ENCODE peak calls at places on chromosomes 5 and 9, in seven cellular contexts. W is AG09319, O is Peyer's patch, K is fibroblast of lung, C is astrocyte of the spinal cord, M is AG09309, B is cardiac muscle cell. S is an unnamed sample.

GRCh38 chr5:115854139-115854538 is 12.4 kb downstream of the AP3S1 start:
- DNase-seq in O (no peak), M (no peak), W (no peak), C (no peak), K (no peak), B (no peak), S (no peak)

GRCh38 chr5:142697846-142698245 is 12.0 kb upstream of the FGF1 start:
- DNase-seq in B (peak), C (peak), M (no peak), W (no peak), O (no peak), K (peak), S (no peak)

GRCh38 chr5:38367966-38368365 is 109.6 kb downstream of the EGFLAM start:
- DNase-seq in O (no peak), M (no peak), W (no peak), C (no peak), K (no peak), B (no peak), S (no peak)

GRCh38 chr5:56685503-56686217 is 129.7 kb upstream of the MAP3K1 start:
- DNase-seq in O (no peak), M (no peak), K (no peak), B (no peak), W (no peak), C (no peak), S (no peak)

GRCh38 chr5:31867219-31867618 is 228.3 kb downstream of the PDZD2 start:
- DNase-seq in M (no peak), W (no peak), B (no peak), C (no peak), O (no peak), K (no peak), S (no peak)

GRCh38 chr5:163134061-163134460 is 303.3 kb upstream of the CCNG1 start:
- DNase-seq in K (no peak), C (no peak), O (no peak), W (no peak), M (no peak), B (no peak), S (no peak)

GRCh38 chr9:15389636-15390035 is 33.0 kb upstream of the SNAPC3 start:
- DNase-seq in K (no peak), O (no peak), B (no peak), W (no peak), C (no peak), M (no peak), S (no peak)

GRCh38 chr5:135229679-135230132 is 169.3 kb downstream of the MACROH2A1 start:
- DNase-seq in B (no peak), C (no peak), O (peak), M (no peak), K (no peak), W (no peak), S (no peak)

GRCh38 chr9:115969096-115969495 is 184.5 kb upstream of the PAPPA start:
- DNase-seq in M (no peak), O (no peak), B (no peak), C (no peak), W (no peak), K (no peak), S (no peak)

GRCh38 chr5:14738050-14738449 is 73.5 kb downstream of the OTULIN start:
- DNase-seq in C (no peak), B (no peak), O (no peak), K (no peak), W (no peak), M (no peak), S (no peak)

GRCh38 chr9:91395106-91395552 is 28.5 kb downstream of the NFIL3 start:
- DNase-seq in B (no peak), M (no peak), W (no peak), K (peak), C (no peak), O (no peak), S (no peak)

GRCh38 chr9:34493972-34494535 is 28.7 kb downstream of the ENHO start:
- DNase-seq in O (no peak), K (peak), B (peak), C (peak), W (no peak), M (no peak), S (no peak)

GRCh38 chr5:173944512-173944911 is 44.5 kb upstream of the C5orf47 start:
- DNase-seq in O (no peak), C (no peak), K (no peak), W (no peak), M (no peak), B (no peak), S (no peak)

GRCh38 chr9:108838017-108838416 is 17.8 kb downstream of the ACTL7B start:
- DNase-seq in M (no peak), K (peak), O (no peak), B (no peak), W (no peak), C (no peak), S (no peak)

GRCh38 chr9:112162644-112163413 is 12.3 kb downstream of the SUSD1 start:
- DNase-seq in C (no peak), O (no peak), B (no peak), M (no peak), W (no peak), K (no peak), S (no peak)

GRCh38 chr9:127279717-127280285 is 15.2 kb downstream of the GARNL3 start:
- DNase-seq in W (no peak), K (no peak), C (no peak), B (no peak), M (no peak), O (no peak), S (no peak)

GRCh38 chr9:128113526-128114325 is 13.8 kb downstream of the PTGES2 start:
- DNase-seq in B (no peak), K (no peak), W (no peak), M (no peak), O (peak), C (no peak), S (peak)

GRCh38 chr5:217860-218456 is at the start of the genes CCDC127 and SDHA:
- DNase-seq in W (peak), O (peak), K (peak), M (peak), B (peak), C (peak), S (peak)

GRCh38 chr5:128053291-128053954 is 30.1 kb upstream of the SLC12A2 start:
- DNase-seq in C (peak), W (no peak), M (peak), K (peak), O (no peak), B (no peak), S (no peak)

GRCh38 chr5:148949871-148950863 is 112.7 kb downstream of the SH3TC2 start:
- DNase-seq in O (no peak), M (no peak), K (no peak), C (peak), B (no peak), W (no peak), S (no peak)

GRCh38 chr9:124590886-124591641 is 83.9 kb upstream of the NR5A1 start:
- DNase-seq in M (no peak), K (no peak), O (no peak), C (no peak), W (no peak), B (no peak), S (no peak)

GRCh38 chr5:78300464-78301045 is 6.1 kb upstream of the AP3B1 start:
- DNase-seq in W (no peak), B (no peak), M (peak), C (peak), O (no peak), K (peak), S (no peak)

GRCh38 chr5:74107899-74108298 is 481.9 kb downstream of the ARHGEF28 start:
- DNase-seq in W (no peak), C (no peak), M (no peak), O (no peak), B (no peak), K (no peak), S (no peak)

GRCh38 chr5:79966479-79966878 is 24.6 kb downstream of the MTX3 start:
- DNase-seq in O (no peak), K (no peak), B (no peak), C (no peak), M (no peak), W (no peak), S (no peak)

GRCh38 chr5:81359108-81359507 is 34.8 kb downstream of the ACOT12 start:
- DNase-seq in M (no peak), B (no peak), W (no peak), C (no peak), K (no peak), O (no peak), S (no peak)

GRCh38 chr5:150703767-150704166 is 2.9 kb upstream of the RBM22 start:
- DNase-seq in M (no peak), O (no peak), B (no peak), W (no peak), K (peak), C (no peak), S (no peak)

GRCh38 chr9:90175865-90176264 is 466.8 kb downstream of the DIRAS2 start:
- DNase-seq in O (no peak), K (no peak), M (no peak), B (no peak), C (no peak), W (no peak), S (no peak)

GRCh38 chr9:71909887-71910601 is 949 bp downstream of the ABHD17B start:
- DNase-seq in B (peak), O (peak), K (peak), C (peak), W (no peak), M (no peak), S (no peak)

GRCh38 chr5:163705983-163706771 is 200.8 kb downstream of the MAT2B start:
- DNase-seq in K (peak), B (peak), O (no peak), W (no peak), C (peak), M (peak), S (no peak)

GRCh38 chr5:93887678-93888077 is 146.3 kb upstream of the POU5F2 start:
- DNase-seq in K (no peak), M (no peak), O (no peak), W (no peak), B (no peak), C (no peak), S (no peak)

DNA sequence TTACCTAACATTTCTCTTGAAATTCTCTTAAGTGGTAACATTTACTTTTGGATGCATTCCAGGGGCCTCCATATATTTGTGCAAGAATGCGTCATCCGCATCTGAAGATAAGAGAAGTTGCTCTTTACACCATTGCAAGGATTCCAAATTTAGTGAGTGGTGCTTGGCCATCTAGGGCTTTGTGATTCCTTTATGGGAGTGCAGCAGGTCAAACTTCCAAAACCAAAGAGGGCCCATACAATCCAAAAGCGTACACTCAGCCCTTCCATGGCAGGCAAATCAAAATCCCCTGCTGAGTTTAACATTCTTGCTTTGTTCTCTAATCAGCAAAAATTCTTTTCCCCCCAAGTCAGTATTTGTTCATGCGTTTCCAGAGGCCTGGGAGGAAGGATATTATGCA is 102.1 kb upstream of the DMAC1 start:
- DNase-seq in B (peak), C (peak), M (no peak), K (peak), O (no peak), W (no peak), S (no peak)
- TF ChIP-seq CTCF in B (no peak), C (no peak), M (no peak), K (no peak), O (no peak), W (no peak), S (no peak)

DNA sequence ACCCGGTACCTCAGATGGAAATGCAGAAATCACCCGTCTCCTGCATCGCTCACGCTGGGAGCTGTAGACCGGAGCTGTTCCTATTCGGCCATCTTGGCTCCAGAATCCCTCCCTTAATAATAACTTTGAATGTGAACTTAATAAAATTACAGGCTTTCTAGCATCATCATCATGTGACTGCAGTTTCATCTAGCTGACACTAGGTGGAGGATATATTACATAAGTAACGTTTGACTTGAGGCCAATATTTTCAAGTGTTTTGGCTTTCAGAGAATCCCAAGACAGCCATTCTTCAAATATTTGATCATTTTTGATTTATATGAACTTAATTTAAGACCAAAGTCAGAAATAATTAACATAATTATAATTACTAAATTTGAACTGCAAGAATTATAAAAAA is 474.9 kb upstream of the CDH10 start:
- DNase-seq in O (no peak), W (no peak), M (no peak), C (peak), K (peak), B (peak), S (no peak)
- TF ChIP-seq CTCF in O (no peak), W (no peak), M (no peak), C (peak), K (peak), B (no peak), S (peak)

DNA sequence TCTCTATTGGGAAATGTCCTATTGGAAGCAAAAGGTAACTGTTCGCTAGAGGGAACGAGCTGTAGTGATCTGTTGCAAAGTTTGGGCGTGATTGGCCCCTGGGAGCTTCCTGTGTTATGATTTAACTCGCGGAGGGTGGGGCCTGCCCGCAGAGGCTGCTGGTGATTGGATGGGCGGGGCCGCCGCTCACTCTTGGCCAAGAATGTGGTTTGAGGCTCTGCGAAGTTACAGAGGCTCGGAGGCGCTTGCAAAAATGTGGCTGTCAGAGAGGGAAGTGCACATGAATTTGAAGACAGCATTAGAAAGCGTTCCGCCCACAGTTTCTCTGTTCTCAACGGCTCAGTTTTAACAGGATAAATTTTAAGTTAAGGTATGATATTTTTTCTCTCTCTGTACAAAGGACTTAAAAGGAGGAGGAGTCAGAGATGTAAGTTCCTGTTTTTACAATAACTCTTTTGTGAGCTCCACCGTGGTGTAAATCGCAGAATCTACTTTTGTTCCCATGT is 46.9 kb downstream of the CNTRL start:
- DNase-seq in W (peak), C (peak), O (peak), B (peak), M (peak), K (peak), S (peak)
- TF ChIP-seq CTCF in W (peak), C (peak), O (peak), B (peak), M (peak), K (peak), S (peak)

GRCh38 chr9:131198316-131198715 is 72.9 kb downstream of the NUP214 start:
- DNase-seq in O (no peak), B (no peak), K (no peak), M (no peak), W (no peak), C (no peak), S (no peak)

GRCh38 chr9:131201856-131202255 is 74.5 kb downstream of the FAM78A start:
- DNase-seq in O (no peak), M (no peak), W (no peak), B (no peak), C (no peak), K (no peak), S (no peak)

GRCh38 chr9:131204285-131204684 is 72.0 kb downstream of the FAM78A start:
- DNase-seq in K (no peak), C (no peak), O (no peak), W (no peak), B (no peak), M (no peak), S (no peak)

GRCh38 chr9:131206495-131206894 is 69.8 kb downstream of the FAM78A start:
- DNase-seq in M (no peak), B (no peak), K (no peak), W (no peak), C (no peak), O (no peak), S (no peak)

DNA sequence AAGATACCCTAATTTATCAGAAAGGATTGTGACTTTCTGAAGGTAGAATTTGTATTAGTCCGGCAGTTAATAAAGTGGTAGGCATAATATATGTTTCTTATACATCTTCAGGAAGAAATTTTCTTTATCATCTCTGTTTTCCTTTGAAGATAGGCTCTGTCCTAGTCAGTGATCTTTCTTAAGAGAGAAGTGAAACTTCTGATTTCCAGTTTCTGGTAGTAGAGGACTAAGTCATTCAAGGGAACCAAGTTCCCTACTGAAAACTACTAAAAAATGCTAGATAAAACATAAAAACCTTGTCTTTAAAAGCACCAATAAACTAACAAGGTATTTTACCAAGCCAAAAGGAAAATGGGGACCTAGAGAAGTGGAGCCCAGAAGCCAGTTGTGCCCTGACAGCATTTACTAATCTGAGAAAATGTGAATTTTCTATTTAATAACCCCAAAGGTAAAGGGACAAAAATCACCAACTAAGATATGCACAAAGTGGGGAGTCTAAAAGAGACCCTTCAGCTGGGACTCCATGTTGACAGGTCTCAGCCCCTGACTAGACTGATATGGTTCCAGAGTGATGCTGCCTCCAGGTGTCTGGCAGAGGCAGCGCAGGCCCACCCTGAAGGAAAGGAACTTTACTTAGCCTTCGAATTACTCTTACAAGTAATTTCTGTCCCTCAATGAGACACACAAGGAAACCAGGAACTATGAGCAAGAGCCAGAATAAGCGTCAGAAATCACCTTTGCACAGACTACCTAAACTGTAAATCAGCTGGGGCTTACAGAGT is 72.7 kb downstream of the FAM78A start:
- DNase-seq in C (no peak), B (no peak), M (no peak), W (no peak), O (no peak), K (no peak), S (no peak)
- TF ChIP-seq CTCF in C (peak), B (no peak), M (peak), W (peak), O (no peak), K (no peak), S (peak)

GRCh38 chr5:171405615-171406014 is 13.8 kb upstream of the FGF18 start:
- DNase-seq in O (no peak), M (no peak), C (no peak), B (peak), W (no peak), K (peak), S (no peak)
- TF ChIP-seq CTCF in O (peak), M (peak), C (peak), B (peak), W (peak), K (peak), S (peak)

DNA sequence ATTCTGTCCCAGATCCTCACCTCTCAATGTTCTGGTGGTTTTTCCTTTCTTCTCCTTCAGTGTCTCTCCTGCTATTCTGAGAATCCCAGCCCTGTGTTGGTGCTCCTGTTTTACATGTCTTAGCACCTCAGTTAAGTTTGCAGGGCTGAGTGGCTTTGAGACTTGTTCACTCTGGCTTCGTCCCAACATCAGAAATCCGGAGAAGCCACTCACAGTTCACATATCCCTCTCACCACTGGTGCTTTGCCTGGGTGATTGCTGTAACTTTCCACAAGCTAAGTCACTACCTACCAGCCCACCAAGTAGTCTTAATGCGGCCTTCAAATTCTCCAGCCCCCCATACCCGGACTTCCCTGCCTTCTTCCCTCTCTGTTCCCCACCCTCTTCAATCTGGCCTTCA is 40.2 kb downstream of the CYFIP2 start:
- DNase-seq in W (no peak), K (no peak), M (no peak), C (no peak), O (no peak), B (no peak), S (no peak)
- TF ChIP-seq CTCF in W (no peak), K (no peak), M (no peak), C (no peak), O (no peak), B (no peak), S (no peak)

GRCh38 chr5:138276402-138277054 is 2.1 kb upstream of the GFRA3 start:
- DNase-seq in O (no peak), B (no peak), M (no peak), W (no peak), C (no peak), K (no peak), S (no peak)
- TF ChIP-seq CTCF in O (no peak), B (no peak), M (no peak), W (no peak), C (no peak), K (no peak), S (no peak)

S was measured in chondrocyte.